ENCODE peak calls at places on chromosomes 3 and 15, in five cellular contexts. X is right lobe of liver, K is HepG2, Q is gastrocnemius medialis, P is suprapubic skin. U is an unnamed sample. For H3K4me1, the result is how much of the 10 kb centered on the place peaks cover.

GRCh38 chr15:40906947-40907802 is 12.9 kb downstream of the VPS18 start:
- DNase-seq in X (peak), K (no peak), Q (peak), P (no peak), U (peak)

GRCh38 chr3:125319765-125320164 is 55.4 kb downstream of the ZNF148 start:
- DNase-seq in X (no peak), K (no peak), Q (no peak), P (no peak), U (no peak)

GRCh38 chr3:171248426-171249115 is 211.6 kb downstream of the TNIK start:
- DNase-seq in X (no peak), K (no peak), Q (no peak), P (no peak), U (no peak)

GRCh38 chr3:137263982-137264777 is 306.4 kb downstream of the IL20RB start:
- DNase-seq in X (no peak), K (no peak), Q (no peak), P (no peak), U (no peak)

GRCh38 chr15:59170295-59170881 is 36.3 kb upstream of the LDHAL6B start:
- DNase-seq in X (peak), K (peak), Q (peak), P (peak), U (peak)

GRCh38 chr3:134333522-134334181 is 40.6 kb downstream of the AMOTL2 start:
- DNase-seq in X (no peak), K (peak), Q (no peak), P (no peak), U (no peak)

GRCh38 chr3:142633073-142633472 is 36.9 kb downstream of the PLS1 start:
- DNase-seq in X (no peak), K (no peak), Q (no peak), P (no peak), U (no peak)

GRCh38 chr15:88202231-88202630 is 54.3 kb downstream of the NTRK3 start:
- DNase-seq in X (no peak), K (no peak), Q (no peak), P (no peak), U (no peak)

GRCh38 chr15:42057744-42058646 is 36.4 kb downstream of the PLA2G4D start:
- DNase-seq in X (no peak), K (no peak), Q (no peak), P (peak), U (no peak)

GRCh38 chr3:160448845-160449659 is 534 bp downstream of the TRIM59 start:
- DNase-seq in X (peak), K (no peak), Q (no peak), P (peak), U (no peak)

GRCh38 chr3:13106308-13106970 is 33.2 kb upstream of the IQSEC1 start:
- DNase-seq in X (no peak), K (peak), Q (no peak), P (no peak), U (no peak)

GRCh38 chr3:38245930-38246329 is 19.7 kb upstream of the SLC22A13 start:
- DNase-seq in X (peak), K (no peak), Q (no peak), P (no peak), U (no peak)

GRCh38 chr3:22371592-22372291 is 620.7 kb upstream of the ZNF385D start:
- DNase-seq in X (no peak), K (no peak), Q (no peak), P (peak), U (no peak)

GRCh38 chr15:101445562-101446526 is 43.7 kb downstream of the PCSK6 start:
- DNase-seq in X (peak), K (peak), Q (peak), P (no peak), U (no peak)

GRCh38 chr3:182969277-182969676 is 11.1 kb downstream of the DCUN1D1 start:
- DNase-seq in X (no peak), K (no peak), Q (no peak), P (no peak), U (no peak)

GRCh38 chr3:64295594-64295993 is 70.3 kb upstream of the PRICKLE2 start:
- DNase-seq in X (no peak), K (no peak), Q (peak), P (peak), U (no peak)

GRCh38 chr3:128033102-128033501 is 19.1 kb upstream of the SEC61A1 start:
- DNase-seq in X (no peak), K (no peak), Q (no peak), P (no peak), U (peak)

GRCh38 chr3:123719785-123720531 is 135.1 kb upstream of the HACD2 start:
- DNase-seq in X (no peak), K (no peak), Q (no peak), P (peak), U (peak)

GRCh38 chr3:120145498-120146285 is 51.4 kb upstream of the GSK3B start:
- DNase-seq in X (no peak), K (no peak), Q (no peak), P (no peak), U (no peak)

GRCh38 chr15:64845826-64846225 is 4.1 kb downstream of the PLEKHO2 start:
- DNase-seq in X (no peak), K (no peak), Q (no peak), P (no peak), U (no peak)

GRCh38 chr3:55882006-55882405 is 394.9 kb upstream of the WNT5A start:
- DNase-seq in X (no peak), K (no peak), Q (no peak), P (no peak), U (no peak)

GRCh38 chr3:138593488-138594149 is 441 bp downstream of the CEP70 start:
- DNase-seq in X (no peak), K (peak), Q (no peak), P (no peak), U (peak)

GRCh38 chr15:44312108-44312507 is 23.6 kb downstream of the GOLM2 start:
- DNase-seq in X (no peak), K (no peak), Q (no peak), P (no peak), U (no peak)

GRCh38 chr15:44308874-44309273 is 20.4 kb downstream of the GOLM2 start:
- DNase-seq in X (no peak), K (no peak), Q (no peak), P (no peak), U (no peak)

GRCh38 chr15:44308415-44308814 is 19.9 kb downstream of the GOLM2 start:
- DNase-seq in X (no peak), K (no peak), Q (no peak), P (no peak), U (no peak)

GRCh38 chr15:44314512-44314911 is 26.0 kb downstream of the GOLM2 start:
- DNase-seq in X (no peak), K (no peak), Q (no peak), P (no peak), U (no peak)

DNA sequence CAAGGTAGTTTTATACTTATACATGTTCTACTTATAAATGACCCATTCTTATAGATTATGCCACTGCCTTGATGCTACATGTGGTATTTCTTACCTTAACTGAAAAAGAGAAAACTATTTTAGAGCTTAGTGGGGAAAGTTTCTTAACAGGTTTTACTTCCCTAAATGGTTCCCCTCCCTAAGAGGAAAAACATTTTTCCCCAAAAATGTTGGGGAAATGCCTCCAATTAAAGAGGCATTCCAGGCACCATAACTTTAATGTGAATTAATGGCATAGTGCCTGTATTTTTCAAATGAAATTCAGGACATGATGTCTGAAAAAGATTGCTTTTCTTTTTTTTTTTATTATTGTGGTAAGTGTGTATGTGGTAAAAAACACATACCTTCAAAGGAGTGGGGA is 22.6 kb downstream of the GOLM2 start:
- DNase-seq in X (no peak), K (no peak), Q (no peak), P (no peak), U (no peak)
- TF ChIP-seq POLR2A in X (no peak), K (no peak), Q (no peak), P (no peak), U (no peak)

GRCh38 chr3:14426305-14426620 is 23.9 kb downstream of the SLC6A6 start:
- DNase-seq in X (no peak), K (no peak), Q (no peak), P (no peak), U (no peak)
- H3K4me1 ChIP-seq in X (under half), K (under half), Q (half or more), P (under half), U (under half)

GRCh38 chr15:29821416-29822099 is 710 bp downstream of the TJP1 start:
- DNase-seq in X (peak), K (peak), Q (peak), P (peak), U (peak)
- TF ChIP-seq POLR2A in X (peak), K (peak), Q (peak), P (no peak), U (peak)

DNA sequence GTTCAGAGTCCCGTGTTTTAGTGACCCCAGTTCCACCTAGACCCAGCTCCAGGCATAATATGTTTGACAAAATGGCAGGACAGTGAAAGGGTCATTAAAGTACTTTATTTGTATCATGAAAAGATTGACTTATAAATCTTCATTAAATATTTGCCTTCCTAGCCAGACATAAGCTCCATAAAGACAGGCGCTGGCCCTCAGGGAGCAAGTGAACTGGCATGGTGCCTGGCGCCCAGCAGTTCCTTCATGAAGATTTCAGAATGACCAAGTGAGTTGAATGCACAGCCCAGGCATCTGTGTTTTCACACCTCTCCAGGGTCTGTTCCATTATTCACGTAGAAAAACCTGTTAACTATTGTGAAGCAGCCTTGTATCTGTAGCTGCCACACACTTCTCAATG is 166.2 kb downstream of the GAP43 start:
- DNase-seq in X (no peak), K (no peak), Q (no peak), P (no peak), U (no peak)
- H3K4me1 ChIP-seq in X (under half), K (half or more), Q (under half), P (under half), U (under half)

GRCh38 chr3:15490158-15490557 is 31.3 kb downstream of the COLQ start:
- DNase-seq in X (no peak), K (no peak), Q (no peak), P (no peak), U (no peak)
- TF ChIP-seq POLR2A in X (no peak), K (no peak), Q (no peak), P (no peak), U (no peak)

DNA sequence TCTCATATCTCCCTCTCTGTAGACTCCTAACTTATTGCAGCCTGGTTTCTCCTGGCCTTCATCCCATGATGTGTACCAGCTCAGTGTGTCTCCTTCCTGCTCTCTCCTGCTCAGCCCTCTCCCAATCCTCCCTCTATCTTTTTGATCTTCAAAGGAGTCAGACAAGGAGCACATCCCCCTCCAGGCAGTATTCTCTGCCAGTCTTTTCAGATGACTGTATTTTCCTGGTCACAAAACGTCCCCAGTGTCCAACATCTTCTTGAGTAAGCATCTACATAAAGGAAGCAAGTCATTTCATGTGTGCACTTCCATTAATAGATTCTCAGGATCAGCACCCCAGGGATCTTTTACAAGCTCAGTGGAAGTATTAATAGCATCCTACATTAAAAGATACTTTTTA is 148.9 kb upstream of the THBS1 start:
- DNase-seq in X (no peak), K (no peak), Q (no peak), P (no peak), U (no peak)
- H3K4me1 ChIP-seq in X (under half), K (half or more), Q (under half), P (under half), U (under half)

GRCh38 chr3:52857108-52857507 is 22.3 kb upstream of the MUSTN1 start:
- DNase-seq in X (no peak), K (no peak), Q (no peak), P (no peak), U (no peak)
- TF ChIP-seq POLR2A in X (no peak), K (no peak), Q (no peak), P (no peak), U (no peak)

DNA sequence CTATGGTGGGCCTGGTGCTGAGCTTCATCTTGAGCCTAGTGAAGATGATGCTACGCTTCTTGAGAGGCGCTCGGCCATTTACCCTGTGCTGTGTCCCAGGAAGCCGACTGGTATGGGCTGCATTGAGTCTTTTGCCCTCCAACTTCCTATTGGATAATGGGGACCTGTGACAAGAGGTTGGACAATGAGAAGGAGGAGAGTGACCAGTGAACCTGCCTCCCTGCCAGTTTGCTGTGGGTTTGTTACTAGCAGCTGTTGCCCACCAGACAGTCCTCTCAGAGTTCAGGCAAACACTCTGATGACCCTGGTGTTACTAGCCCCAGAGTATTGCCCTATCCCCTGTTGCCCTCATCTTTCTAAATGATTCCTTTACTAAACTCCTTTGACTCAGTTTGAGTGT is 99.6 kb upstream of the PFN2 start:
- DNase-seq in X (no peak), K (no peak), Q (no peak), P (no peak), U (no peak)
- H3K4me1 ChIP-seq in X (under half), K (under half), Q (half or more), P (under half), U (under half)

GRCh38 chr3:49357466-49358216 is 512 bp downstream of the GPX1 start:
- DNase-seq in X (peak), K (no peak), Q (peak), P (peak), U (peak)
- TF ChIP-seq POLR2A in X (no peak), K (peak), Q (no peak), P (no peak), U (no peak)

U was measured in body of pancreas.